ENCODE peak calls at places on chromosomes 11 and 22, in seven cellular contexts. D is activated effector memory CD4-positive, alpha-beta T cell treated with anti-CD3 and anti-CD28 coated beads, Interleukin-2, amount 50 U/mL, for 16 hours; Y is EH; A is NCI-H1092; N is stimulated activated CD4-positive, alpha-beta T cell treated with anti-CD3 and anti-CD28 coated beads, Interleukin-1b, Interleukin-23, amount 100 ng/mL, for 24 hours; W is cardiac muscle cell; X is nucleus accumbens. J is an unnamed sample.

GRCh38 chr22:42621505-42622002 is 6.9 kb upstream of the POLDIP3 start:
- DNase-seq in W (peak), Y (peak), X (peak), N (peak), D (peak), A (no peak), J (peak)

GRCh38 chr11:336666-337002 is 16.0 kb upstream of the IFITM3 start:
- DNase-seq in X (no peak), D (no peak), A (no peak), W (no peak), N (no peak), Y (no peak), J (peak)

GRCh38 chr11:77276271-77276670 is 25.2 kb downstream of the GDPD4 start:
- DNase-seq in X (no peak), A (no peak), N (no peak), D (no peak), W (peak), Y (no peak), J (no peak)

GRCh38 chr22:49505337-49506009 is 322.2 kb downstream of the BRD1 start:
- DNase-seq in X (no peak), W (no peak), N (no peak), Y (no peak), A (no peak), D (no peak), J (no peak)

GRCh38 chr11:96200243-96200642 is 142.8 kb downstream of the MAML2 start:
- DNase-seq in X (no peak), A (no peak), N (no peak), Y (peak), D (no peak), W (peak), J (no peak)

GRCh38 chr11:75597636-75598035 is 35.6 kb downstream of the SERPINH1 start:
- DNase-seq in D (no peak), N (no peak), Y (peak), W (peak), A (peak), X (no peak), J (no peak)

GRCh38 chr22:29842740-29843139 is 4.7 kb upstream of the ASCC2 start:
- DNase-seq in N (no peak), Y (peak), D (no peak), X (no peak), A (no peak), W (peak), J (peak)

GRCh38 chr11:41534861-41535260 is 75.4 kb upstream of the LRRC4C start:
- DNase-seq in X (no peak), W (no peak), N (no peak), A (no peak), D (no peak), Y (no peak), J (no peak)

GRCh38 chr11:78567209-78567608 is 7.5 kb downstream of the NARS2 start:
- DNase-seq in A (no peak), W (peak), Y (peak), D (no peak), N (no peak), X (no peak), J (no peak)

GRCh38 chr22:30944986-30945385 is 23.6 kb downstream of the MORC2 start:
- DNase-seq in N (no peak), Y (no peak), A (no peak), X (no peak), W (no peak), D (no peak), J (no peak)